ENCODE peak calls at places on chromosomes 1 and 21, in five cellular contexts. One of them, this sample, is unnamed.

GRCh38 chr1:1239624-1240347 is 6.7 kb downstream of the C1QTNF12 start:
- DNase-seq in A549: no peak
- DNase-seq in HepG2: peak; percentile 28
- DNase-seq in K562: peak; percentile 58
- DNase-seq in GM12878: no peak
- DNase-seq in this sample: no peak

GRCh38 chr1:94422115-94422820 is 4.1 kb downstream of the ABCD3 start:
- DNase-seq in HepG2: no peak
- DNase-seq in A549: no peak
- DNase-seq in K562: no peak
- DNase-seq in GM12878: no peak
- DNase-seq in this sample: no peak

GRCh38 chr1:5638582-5638981 is 353.6 kb downstream of the NPHP4 start:
- DNase-seq in HepG2: no peak
- DNase-seq in A549: no peak
- DNase-seq in K562: no peak
- DNase-seq in GM12878: no peak
- DNase-seq in this sample: no peak

GRCh38 chr1:205948886-205949285 is 5.6 kb upstream of the SLC26A9 start:
- DNase-seq in HepG2: no peak
- DNase-seq in GM12878: no peak
- DNase-seq in K562: no peak
- DNase-seq in A549: no peak
- DNase-seq in this sample: no peak

GRCh38 chr1:54996359-54996868 is 2.3 kb upstream of the BSND start:
- DNase-seq in A549: peak; percentile 87
- DNase-seq in GM12878: no peak
- DNase-seq in HepG2: peak; percentile 58
- DNase-seq in K562: peak; percentile 92
- DNase-seq in this sample: peak; percentile 91

GRCh38 chr1:150293433-150294253 is at the start of gene MRPS21:
- DNase-seq in GM12878: peak; percentile 76
- DNase-seq in A549: peak; percentile 84
- DNase-seq in HepG2: peak; percentile 94
- DNase-seq in K562: peak; percentile 88
- DNase-seq in this sample: peak; percentile 85

GRCh38 chr21:42570841-42571387 is 57.3 kb downstream of the SLC37A1 start:
- DNase-seq in K562: no peak
- DNase-seq in GM12878: no peak
- DNase-seq in HepG2: no peak
- DNase-seq in A549: no peak
- DNase-seq in this sample: peak; percentile 16

GRCh38 chr1:167710836-167711235 is 10.9 kb upstream of the MPZL1 start:
- DNase-seq in HepG2: no peak
- DNase-seq in K562: no peak
- DNase-seq in GM12878: no peak
- DNase-seq in A549: no peak
- DNase-seq in this sample: no peak

GRCh38 chr1:190578531-190578930 is 100.9 kb upstream of the BRINP3 start:
- DNase-seq in K562: no peak
- DNase-seq in HepG2: no peak
- DNase-seq in GM12878: no peak
- DNase-seq in A549: no peak
- DNase-seq in this sample: no peak

GRCh38 chr1:62386351-62387121 is 50.3 kb upstream of the USP1 start:
- DNase-seq in GM12878: no peak
- DNase-seq in K562: no peak
- DNase-seq in A549: no peak
- DNase-seq in HepG2: peak; percentile 88
- DNase-seq in this sample: no peak

GRCh38 chr1:37307907-37308570 is 166.3 kb upstream of the ZC3H12A start:
- DNase-seq in GM12878: no peak
- DNase-seq in A549: no peak
- DNase-seq in K562: no peak
- DNase-seq in HepG2: no peak
- DNase-seq in this sample: no peak

GRCh38 chr1:83854456-83854855 is 144.5 kb downstream of the TTLL7 start:
- DNase-seq in GM12878: no peak
- DNase-seq in K562: no peak
- DNase-seq in A549: no peak
- DNase-seq in HepG2: no peak
- DNase-seq in this sample: no peak

GRCh38 chr1:64459743-64460142 is 10.2 kb upstream of the CACHD1 start:
- DNase-seq in GM12878: no peak
- DNase-seq in K562: no peak
- DNase-seq in A549: no peak
- DNase-seq in HepG2: no peak
- DNase-seq in this sample: no peak

GRCh38 chr1:93559045-93559444 is 111.1 kb downstream of the FNBP1L start:
- DNase-seq in HepG2: no peak
- DNase-seq in A549: no peak
- DNase-seq in GM12878: no peak
- DNase-seq in K562: no peak
- DNase-seq in this sample: no peak

GRCh38 chr1:78348526-78349284 is 142.1 kb upstream of the PTGFR start:
- DNase-seq in K562: no peak
- DNase-seq in A549: no peak
- DNase-seq in GM12878: no peak
- DNase-seq in HepG2: no peak
- DNase-seq in this sample: no peak

GRCh38 chr1:176656257-176656995 is 193.5 kb downstream of the PAPPA2 start:
- DNase-seq in HepG2: no peak
- DNase-seq in K562: no peak
- DNase-seq in A549: no peak
- DNase-seq in GM12878: no peak
- DNase-seq in this sample: no peak

DNA sequence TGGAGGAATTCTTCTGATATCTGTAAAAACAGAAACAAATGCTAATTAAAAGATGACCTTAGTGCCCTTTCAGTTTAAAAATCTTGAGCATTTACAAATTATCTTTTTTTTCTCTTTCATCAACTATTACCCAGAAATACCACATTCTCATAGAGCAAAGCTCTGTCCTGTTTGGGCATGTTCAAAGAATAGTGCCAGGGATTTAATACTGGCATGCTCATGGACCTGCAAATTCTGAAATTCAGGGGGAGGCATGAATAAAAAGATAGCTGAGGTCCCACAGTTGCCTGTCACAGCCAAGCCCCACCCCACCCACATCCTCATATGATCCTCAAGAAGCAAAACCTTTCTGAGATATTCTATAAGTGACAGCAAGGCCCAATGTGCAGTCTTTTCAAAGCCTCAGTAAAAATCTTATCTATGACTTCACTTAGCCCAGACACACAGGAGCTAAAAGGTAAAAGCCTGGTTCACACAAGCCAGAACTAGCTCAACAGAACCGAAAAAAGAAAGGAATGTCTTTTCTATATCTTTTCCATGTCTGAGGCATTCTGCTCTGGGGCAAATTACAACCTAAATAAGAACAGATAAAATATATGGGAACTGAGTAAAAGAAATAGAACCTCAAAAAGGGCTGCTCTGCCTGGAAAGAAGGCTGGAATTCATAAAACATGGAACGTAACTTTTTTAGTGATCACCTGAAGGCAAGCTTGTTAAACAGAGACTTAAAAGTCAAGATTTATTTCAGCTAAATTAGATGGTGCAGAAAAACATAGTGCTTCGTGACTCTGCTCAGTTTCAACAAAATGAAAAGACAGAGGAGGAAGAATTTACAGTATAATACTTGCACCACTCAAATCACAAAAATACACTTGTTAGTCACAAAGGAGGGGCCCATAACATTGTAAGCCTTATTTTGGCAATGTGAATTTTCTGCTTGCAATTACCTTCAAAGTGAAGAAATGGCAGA is 11.0 kb downstream of the WLS start:
- DNase-seq in A549: no peak
- DNase-seq in GM12878: no peak
- DNase-seq in HepG2: no peak
- DNase-seq in K562: no peak
- DNase-seq in this sample: no peak
- TF ChIP-seq ESRRA in A549: no peak
- TF ChIP-seq ESRRA in GM12878: no peak
- TF ChIP-seq ESRRA in HepG2: no peak
- TF ChIP-seq ESRRA in K562: no peak
- TF ChIP-seq ESRRA in this sample: no peak

GRCh38 chr1:204685236-204686006 is at the start of gene LRRN2:
- DNase-seq in HepG2: no peak
- DNase-seq in GM12878: no peak
- DNase-seq in K562: no peak
- DNase-seq in A549: peak; percentile 60
- DNase-seq in this sample: peak; percentile 42
- TF ChIP-seq ESRRA in HepG2: no peak
- TF ChIP-seq ESRRA in GM12878: no peak
- TF ChIP-seq ESRRA in K562: no peak
- TF ChIP-seq ESRRA in A549: no peak
- TF ChIP-seq ESRRA in this sample: no peak

GRCh38 chr1:24416666-24417391 is 1.2 kb downstream of the NIPAL3 start:
- DNase-seq in GM12878: peak; percentile 34
- DNase-seq in K562: peak; percentile 79
- DNase-seq in HepG2: peak; percentile 48
- DNase-seq in A549: no peak
- DNase-seq in this sample: no peak
- TF ChIP-seq ESRRA in GM12878: no peak
- TF ChIP-seq ESRRA in K562: no peak
- TF ChIP-seq ESRRA in HepG2: no peak
- TF ChIP-seq ESRRA in A549: no peak
- TF ChIP-seq ESRRA in this sample: no peak

DNA sequence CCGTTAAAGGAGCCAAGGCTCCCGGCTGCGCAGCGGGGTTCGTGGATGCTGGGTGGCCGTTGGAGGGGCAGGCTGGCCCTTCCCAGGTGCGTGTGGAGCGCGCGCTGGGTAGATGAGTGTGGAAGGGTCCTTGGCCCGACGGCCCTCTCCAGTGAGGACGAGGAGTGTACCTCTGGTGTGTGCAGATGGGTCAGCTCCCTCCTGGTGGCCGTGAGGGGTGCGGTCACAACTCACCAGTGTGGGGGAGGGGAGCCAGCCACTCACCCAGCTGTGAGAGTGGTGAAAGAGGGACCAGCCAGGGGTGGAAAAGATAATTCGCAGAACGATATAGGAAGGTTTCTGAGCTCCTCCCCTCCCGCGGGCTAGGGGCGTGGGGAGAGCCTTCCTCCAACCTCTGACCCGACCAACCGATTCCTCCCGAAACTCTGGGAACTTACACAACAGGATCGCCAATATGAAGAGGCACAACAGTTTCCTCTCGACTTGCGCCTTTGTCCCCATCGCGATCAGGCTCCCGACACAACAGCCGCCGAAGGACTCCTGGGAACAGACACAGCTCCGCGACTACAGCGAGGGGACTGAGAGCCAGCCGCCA is at the start of gene F11R:
- DNase-seq in HepG2: peak; percentile 62
- DNase-seq in A549: peak; percentile 80
- DNase-seq in GM12878: no peak
- DNase-seq in K562: peak; percentile 94
- DNase-seq in this sample: peak; percentile 61
- TF ChIP-seq ESRRA in HepG2: no peak
- TF ChIP-seq ESRRA in A549: no peak
- TF ChIP-seq ESRRA in GM12878: no peak
- TF ChIP-seq ESRRA in K562: peak; percentile 84
- TF ChIP-seq ESRRA in this sample: no peak

GRCh38 chr1:110218739-110219138 is 8.6 kb downstream of the KCNC4 start:
- DNase-seq in GM12878: no peak
- DNase-seq in K562: peak; percentile 36
- DNase-seq in A549: no peak
- DNase-seq in HepG2: no peak
- DNase-seq in this sample: no peak
- TF ChIP-seq ESRRA in GM12878: no peak
- TF ChIP-seq ESRRA in K562: no peak
- TF ChIP-seq ESRRA in A549: no peak
- TF ChIP-seq ESRRA in HepG2: no peak
- TF ChIP-seq ESRRA in this sample: no peak

GRCh38 chr1:12540580-12541273 is 77.3 kb downstream of the DHRS3 start:
- DNase-seq in A549: no peak
- DNase-seq in K562: no peak
- DNase-seq in HepG2: no peak
- DNase-seq in GM12878: no peak
- DNase-seq in this sample: no peak
- TF ChIP-seq ESRRA in A549: no peak
- TF ChIP-seq ESRRA in K562: no peak
- TF ChIP-seq ESRRA in HepG2: no peak
- TF ChIP-seq ESRRA in GM12878: no peak
- TF ChIP-seq ESRRA in this sample: no peak

GRCh38 chr21:34047835-34048234 is 25.5 kb upstream of the MRPS6 start:
- DNase-seq in HepG2: no peak
- DNase-seq in A549: no peak
- DNase-seq in GM12878: no peak
- DNase-seq in K562: no peak
- DNase-seq in this sample: no peak

GRCh38 chr21:34042735-34043134 is 30.6 kb upstream of the MRPS6 start:
- DNase-seq in HepG2: no peak
- DNase-seq in GM12878: no peak
- DNase-seq in K562: no peak
- DNase-seq in A549: no peak
- DNase-seq in this sample: no peak

GRCh38 chr21:34039678-34040382 is 33.5 kb upstream of the MRPS6 start:
- DNase-seq in HepG2: no peak
- DNase-seq in A549: no peak
- DNase-seq in GM12878: no peak
- DNase-seq in K562: peak; percentile 41
- DNase-seq in this sample: no peak

GRCh38 chr21:34046917-34047316 is 26.5 kb upstream of the MRPS6 start:
- DNase-seq in K562: no peak
- DNase-seq in HepG2: no peak
- DNase-seq in A549: no peak
- DNase-seq in GM12878: peak; percentile 35
- DNase-seq in this sample: no peak

GRCh38 chr21:34043333-34043732 is 30.0 kb upstream of the MRPS6 start:
- DNase-seq in GM12878: no peak
- DNase-seq in A549: no peak
- DNase-seq in K562: no peak
- DNase-seq in HepG2: no peak
- DNase-seq in this sample: no peak
- TF ChIP-seq ESRRA in GM12878: no peak
- TF ChIP-seq ESRRA in A549: no peak
- TF ChIP-seq ESRRA in K562: no peak
- TF ChIP-seq ESRRA in HepG2: no peak
- TF ChIP-seq ESRRA in this sample: no peak

DNA sequence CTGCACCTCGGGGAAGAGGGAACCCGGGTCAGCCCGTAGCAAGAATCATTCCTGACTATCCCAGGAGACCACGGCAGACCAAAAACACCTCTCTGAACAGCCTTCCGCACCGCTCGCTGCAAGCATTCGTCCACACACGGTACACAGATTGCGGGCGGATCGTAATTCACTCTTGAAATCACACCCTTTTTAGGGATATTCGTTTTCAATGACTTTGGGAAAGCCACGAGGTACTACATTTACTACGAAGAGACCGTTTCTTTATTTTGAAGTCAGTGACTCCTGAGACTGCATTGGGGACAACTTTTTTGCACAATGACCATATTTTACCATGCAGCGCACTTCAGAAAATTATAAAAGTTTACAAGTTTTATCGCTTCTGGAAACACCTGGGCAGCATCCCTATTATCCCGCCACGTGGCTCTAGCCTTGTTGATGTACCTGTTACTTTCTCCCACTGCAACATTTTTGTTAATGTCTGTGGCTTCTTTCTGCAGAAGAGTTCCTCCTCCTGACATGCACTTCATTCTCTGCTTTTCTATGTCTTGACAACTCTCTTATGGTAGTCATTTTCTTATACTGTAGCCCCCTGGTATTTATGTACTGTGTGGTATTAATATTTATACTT is 1.2 kb upstream of the AKT3 start:
- DNase-seq in HepG2: no peak
- DNase-seq in K562: no peak
- DNase-seq in A549: peak; percentile 72
- DNase-seq in GM12878: no peak
- DNase-seq in this sample: no peak
- TF ChIP-seq ESRRA in HepG2: no peak
- TF ChIP-seq ESRRA in K562: no peak
- TF ChIP-seq ESRRA in A549: no peak
- TF ChIP-seq ESRRA in GM12878: no peak
- TF ChIP-seq ESRRA in this sample: no peak

This sample was measured in WTC11.